ENCODE peak calls at places on chromosomes 12 and 14, in seven cellular contexts. One of them, this sample, is unnamed.

GRCh38 chr14:51507556-51508511 is 143.9 kb upstream of the FRMD6 start:
- DNase-seq in colonic mucosa: peak
- DNase-seq in SK-N-SH: peak
- DNase-seq in OCI-LY7: no peak
- DNase-seq in IMR-90: peak
- DNase-seq in CD4-positive, CD25-positive, alpha-beta regulatory T cell: no peak
- DNase-seq in CD8-positive, alpha-beta T cell: no peak
- DNase-seq in this sample: no peak

GRCh38 chr14:76152333-76152681 is 585 bp downstream of the GPATCH2L start:
- DNase-seq in colonic mucosa: peak
- DNase-seq in SK-N-SH: peak
- DNase-seq in OCI-LY7: peak
- DNase-seq in CD4-positive, CD25-positive, alpha-beta regulatory T cell: peak
- DNase-seq in CD8-positive, alpha-beta T cell: peak
- DNase-seq in IMR-90: peak
- DNase-seq in this sample: peak

GRCh38 chr12:107558141-107558815 is 127.3 kb upstream of the PWP1 start:
- DNase-seq in colonic mucosa: no peak
- DNase-seq in SK-N-SH: no peak
- DNase-seq in OCI-LY7: no peak
- DNase-seq in IMR-90: no peak
- DNase-seq in CD8-positive, alpha-beta T cell: no peak
- DNase-seq in CD4-positive, CD25-positive, alpha-beta regulatory T cell: no peak
- DNase-seq in this sample: no peak

GRCh38 chr12:53750812-53751335 is 905 bp downstream of the CISTR start:
- DNase-seq in colonic mucosa: no peak
- DNase-seq in IMR-90: peak
- DNase-seq in CD8-positive, alpha-beta T cell: peak
- DNase-seq in OCI-LY7: peak
- DNase-seq in CD4-positive, CD25-positive, alpha-beta regulatory T cell: no peak
- DNase-seq in SK-N-SH: peak
- DNase-seq in this sample: peak

GRCh38 chr14:30884925-30885324 is 10.6 kb downstream of the COCH start:
- DNase-seq in CD8-positive, alpha-beta T cell: no peak
- DNase-seq in OCI-LY7: no peak
- DNase-seq in colonic mucosa: no peak
- DNase-seq in SK-N-SH: no peak
- DNase-seq in IMR-90: no peak
- DNase-seq in CD4-positive, CD25-positive, alpha-beta regulatory T cell: no peak
- DNase-seq in this sample: no peak

GRCh38 chr12:51888316-51889215 is 663 bp downstream of the ANKRD33 start:
- DNase-seq in CD4-positive, CD25-positive, alpha-beta regulatory T cell: no peak
- DNase-seq in SK-N-SH: peak
- DNase-seq in OCI-LY7: no peak
- DNase-seq in colonic mucosa: no peak
- DNase-seq in IMR-90: no peak
- DNase-seq in CD8-positive, alpha-beta T cell: no peak
- DNase-seq in this sample: no peak

GRCh38 chr14:100434033-100434601 is 111.0 kb downstream of the SLC25A47 start:
- DNase-seq in SK-N-SH: no peak
- DNase-seq in CD4-positive, CD25-positive, alpha-beta regulatory T cell: no peak
- DNase-seq in IMR-90: no peak
- DNase-seq in CD8-positive, alpha-beta T cell: no peak
- DNase-seq in OCI-LY7: no peak
- DNase-seq in colonic mucosa: no peak
- DNase-seq in this sample: no peak

GRCh38 chr12:110760204-110760609 is 17.5 kb upstream of the PPP1CC start:
- DNase-seq in OCI-LY7: no peak
- DNase-seq in CD8-positive, alpha-beta T cell: no peak
- DNase-seq in CD4-positive, CD25-positive, alpha-beta regulatory T cell: no peak
- DNase-seq in IMR-90: no peak
- DNase-seq in colonic mucosa: no peak
- DNase-seq in SK-N-SH: no peak
- DNase-seq in this sample: no peak

GRCh38 chr12:82842480-82842879 is 155.8 kb downstream of the TMTC2 start:
- DNase-seq in OCI-LY7: no peak
- DNase-seq in colonic mucosa: no peak
- DNase-seq in IMR-90: no peak
- DNase-seq in SK-N-SH: no peak
- DNase-seq in CD4-positive, CD25-positive, alpha-beta regulatory T cell: no peak
- DNase-seq in CD8-positive, alpha-beta T cell: no peak
- DNase-seq in this sample: no peak

GRCh38 chr12:86837246-86837645 is 581.1 kb upstream of the MGAT4C start:
- DNase-seq in CD8-positive, alpha-beta T cell: no peak
- DNase-seq in SK-N-SH: no peak
- DNase-seq in IMR-90: no peak
- DNase-seq in OCI-LY7: no peak
- DNase-seq in colonic mucosa: no peak
- DNase-seq in CD4-positive, CD25-positive, alpha-beta regulatory T cell: no peak
- DNase-seq in this sample: peak

GRCh38 chr14:38808734-38809455 is 294.1 kb downstream of the SEC23A start:
- DNase-seq in colonic mucosa: peak
- DNase-seq in CD4-positive, CD25-positive, alpha-beta regulatory T cell: no peak
- DNase-seq in SK-N-SH: no peak
- DNase-seq in IMR-90: no peak
- DNase-seq in CD8-positive, alpha-beta T cell: no peak
- DNase-seq in OCI-LY7: no peak
- DNase-seq in this sample: peak

GRCh38 chr12:27984275-27984674 is 11.7 kb upstream of the PTHLH start:
- DNase-seq in OCI-LY7: no peak
- DNase-seq in SK-N-SH: no peak
- DNase-seq in CD8-positive, alpha-beta T cell: no peak
- DNase-seq in colonic mucosa: no peak
- DNase-seq in IMR-90: peak
- DNase-seq in CD4-positive, CD25-positive, alpha-beta regulatory T cell: no peak
- DNase-seq in this sample: no peak

GRCh38 chr14:99733551-99734405 is 49.7 kb downstream of the CYP46A1 start:
- DNase-seq in CD8-positive, alpha-beta T cell: no peak
- DNase-seq in OCI-LY7: no peak
- DNase-seq in CD4-positive, CD25-positive, alpha-beta regulatory T cell: no peak
- DNase-seq in IMR-90: no peak
- DNase-seq in SK-N-SH: no peak
- DNase-seq in colonic mucosa: no peak
- DNase-seq in this sample: no peak

GRCh38 chr12:28996688-28997087 is 152.4 kb upstream of the FAR2 start:
- DNase-seq in SK-N-SH: no peak
- DNase-seq in colonic mucosa: no peak
- DNase-seq in OCI-LY7: no peak
- DNase-seq in CD8-positive, alpha-beta T cell: no peak
- DNase-seq in CD4-positive, CD25-positive, alpha-beta regulatory T cell: no peak
- DNase-seq in IMR-90: no peak
- DNase-seq in this sample: no peak

GRCh38 chr14:89349196-89350008 is 67.6 kb downstream of the FOXN3 start:
- DNase-seq in SK-N-SH: peak
- DNase-seq in CD8-positive, alpha-beta T cell: peak
- DNase-seq in colonic mucosa: peak
- DNase-seq in IMR-90: no peak
- DNase-seq in OCI-LY7: peak
- DNase-seq in CD4-positive, CD25-positive, alpha-beta regulatory T cell: no peak
- DNase-seq in this sample: peak

GRCh38 chr14:34874386-34875030 is 652 bp downstream of the BAZ1A start:
- DNase-seq in CD4-positive, CD25-positive, alpha-beta regulatory T cell: peak
- DNase-seq in OCI-LY7: peak
- DNase-seq in CD8-positive, alpha-beta T cell: peak
- DNase-seq in IMR-90: peak
- DNase-seq in colonic mucosa: peak
- DNase-seq in SK-N-SH: peak
- DNase-seq in this sample: peak

GRCh38 chr12:58888131-58888783 is 32.0 kb downstream of the LRIG3 start:
- DNase-seq in IMR-90: peak
- DNase-seq in OCI-LY7: no peak
- DNase-seq in SK-N-SH: no peak
- DNase-seq in colonic mucosa: no peak
- DNase-seq in CD8-positive, alpha-beta T cell: no peak
- DNase-seq in CD4-positive, CD25-positive, alpha-beta regulatory T cell: no peak
- DNase-seq in this sample: no peak

GRCh38 chr14:24334431-24335271 is at the start of gene ADCY4:
- DNase-seq in colonic mucosa: peak
- DNase-seq in SK-N-SH: peak
- DNase-seq in CD8-positive, alpha-beta T cell: peak
- DNase-seq in CD4-positive, CD25-positive, alpha-beta regulatory T cell: no peak
- DNase-seq in OCI-LY7: no peak
- DNase-seq in IMR-90: no peak
- DNase-seq in this sample: peak

GRCh38 chr12:116955382-116956021 is 44.8 kb downstream of the FBXW8 start:
- DNase-seq in colonic mucosa: peak
- DNase-seq in CD8-positive, alpha-beta T cell: peak
- DNase-seq in SK-N-SH: no peak
- DNase-seq in IMR-90: peak
- DNase-seq in OCI-LY7: peak
- DNase-seq in CD4-positive, CD25-positive, alpha-beta regulatory T cell: peak
- DNase-seq in this sample: peak

GRCh38 chr12:101823891-101824290 is 6.9 kb downstream of the GNPTAB start:
- DNase-seq in OCI-LY7: peak
- DNase-seq in IMR-90: no peak
- DNase-seq in colonic mucosa: peak
- DNase-seq in SK-N-SH: peak
- DNase-seq in CD4-positive, CD25-positive, alpha-beta regulatory T cell: peak
- DNase-seq in CD8-positive, alpha-beta T cell: peak
- DNase-seq in this sample: peak

DNA sequence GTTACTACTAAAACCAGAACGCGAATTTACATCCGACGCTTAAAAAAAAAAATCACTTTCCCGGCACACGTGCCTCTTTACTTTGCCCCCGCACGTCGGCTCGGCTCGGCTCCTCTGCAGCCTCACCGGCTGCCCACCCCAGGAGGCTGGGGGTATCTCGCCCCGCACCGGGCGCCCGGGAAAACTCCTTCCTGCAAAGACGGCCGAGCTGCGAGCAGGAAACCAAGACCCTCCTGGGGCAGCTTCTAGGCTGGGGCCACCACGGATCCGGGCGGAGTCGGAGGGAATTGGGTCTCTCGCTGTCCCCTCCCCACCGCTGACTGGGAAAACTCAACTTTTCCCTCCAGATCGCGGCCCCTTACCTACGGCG is 595 bp downstream of the VSIG10 start:
- DNase-seq in IMR-90: peak
- DNase-seq in colonic mucosa: peak
- DNase-seq in SK-N-SH: no peak
- DNase-seq in CD8-positive, alpha-beta T cell: peak
- DNase-seq in CD4-positive, CD25-positive, alpha-beta regulatory T cell: peak
- DNase-seq in OCI-LY7: no peak
- DNase-seq in this sample: peak
- H3K27ac ChIP-seq in IMR-90: peak
- H3K27ac ChIP-seq in colonic mucosa: peak
- H3K27ac ChIP-seq in SK-N-SH: peak
- H3K27ac ChIP-seq in CD8-positive, alpha-beta T cell: no peak
- H3K27ac ChIP-seq in CD4-positive, CD25-positive, alpha-beta regulatory T cell: no peak
- H3K27ac ChIP-seq in OCI-LY7: no peak
- H3K27ac ChIP-seq in this sample: peak

DNA sequence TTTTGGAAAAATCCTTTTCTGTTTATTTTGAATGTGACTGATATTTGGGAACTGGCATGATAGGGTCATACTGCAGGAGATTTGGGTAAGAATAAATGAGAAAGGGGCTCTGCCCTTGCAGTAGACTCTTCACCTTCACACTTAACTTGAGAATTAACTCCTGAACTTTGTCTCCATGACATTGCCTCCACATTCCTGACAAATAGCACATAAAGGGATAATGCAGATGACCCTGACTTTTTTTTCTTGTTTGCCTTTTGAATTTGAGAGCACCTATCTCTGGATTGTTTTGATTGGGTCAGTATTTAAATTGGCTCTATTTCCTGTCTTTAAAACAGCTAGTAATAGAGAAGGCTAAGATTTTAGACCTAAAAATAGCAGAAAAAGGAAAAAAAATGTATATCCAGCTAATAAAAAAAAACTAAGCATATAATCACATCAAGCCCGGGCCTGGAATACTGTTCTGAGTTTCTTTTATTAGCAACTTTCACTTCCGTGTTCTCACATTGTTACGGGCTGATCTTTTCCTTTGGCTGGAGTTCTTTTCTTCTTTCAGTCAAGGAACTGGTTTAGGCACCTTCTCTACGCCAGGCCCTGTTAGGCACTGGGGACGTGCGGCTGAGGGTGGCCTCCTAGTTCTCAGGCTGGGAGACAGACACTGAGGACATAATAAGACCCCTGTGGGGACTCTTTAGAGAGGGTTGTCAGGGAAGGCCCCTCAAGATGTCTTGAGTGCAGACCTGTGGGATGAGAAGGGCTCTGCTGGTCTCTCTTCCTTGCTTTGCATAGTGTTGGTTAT is 53.1 kb upstream of the GNPNAT1 start:
- DNase-seq in CD8-positive, alpha-beta T cell: no peak
- DNase-seq in SK-N-SH: no peak
- DNase-seq in CD4-positive, CD25-positive, alpha-beta regulatory T cell: no peak
- DNase-seq in OCI-LY7: no peak
- DNase-seq in colonic mucosa: no peak
- DNase-seq in IMR-90: no peak
- DNase-seq in this sample: peak
- H3K27ac ChIP-seq in CD8-positive, alpha-beta T cell: no peak
- H3K27ac ChIP-seq in SK-N-SH: no peak
- H3K27ac ChIP-seq in CD4-positive, CD25-positive, alpha-beta regulatory T cell: no peak
- H3K27ac ChIP-seq in OCI-LY7: no peak
- H3K27ac ChIP-seq in colonic mucosa: no peak
- H3K27ac ChIP-seq in IMR-90: no peak
- H3K27ac ChIP-seq in this sample: peak

DNA sequence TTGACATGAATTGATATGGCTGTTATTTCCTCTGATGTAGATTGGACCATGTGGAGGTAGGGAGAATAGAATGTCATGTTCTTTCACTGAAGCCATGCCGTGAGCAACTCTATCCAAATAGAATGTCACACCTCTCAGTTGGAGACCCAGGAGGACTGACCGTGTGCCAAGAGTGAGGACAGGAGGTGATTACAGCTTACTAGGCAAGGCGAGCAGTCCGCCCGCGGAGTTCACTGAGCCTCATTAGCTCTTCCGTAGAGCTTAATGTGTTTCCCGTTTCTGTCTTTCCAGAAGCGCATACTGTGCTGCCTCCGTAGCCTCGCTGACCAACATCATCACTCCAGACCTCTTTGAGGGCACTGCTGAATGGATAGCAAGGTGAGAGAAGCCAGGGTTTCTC is 45.6 kb downstream of the FNTB start:
- DNase-seq in CD8-positive, alpha-beta T cell: no peak
- DNase-seq in IMR-90: no peak
- DNase-seq in SK-N-SH: no peak
- DNase-seq in CD4-positive, CD25-positive, alpha-beta regulatory T cell: no peak
- DNase-seq in colonic mucosa: no peak
- DNase-seq in OCI-LY7: no peak
- DNase-seq in this sample: no peak
- H3K27ac ChIP-seq in CD8-positive, alpha-beta T cell: no peak
- H3K27ac ChIP-seq in IMR-90: no peak
- H3K27ac ChIP-seq in SK-N-SH: no peak
- H3K27ac ChIP-seq in CD4-positive, CD25-positive, alpha-beta regulatory T cell: no peak
- H3K27ac ChIP-seq in colonic mucosa: no peak
- H3K27ac ChIP-seq in OCI-LY7: no peak
- H3K27ac ChIP-seq in this sample: no peak

GRCh38 chr12:46450279-46450748 is 77.7 kb upstream of the SLC38A2 start:
- DNase-seq in SK-N-SH: no peak
- DNase-seq in IMR-90: no peak
- DNase-seq in colonic mucosa: peak
- DNase-seq in CD8-positive, alpha-beta T cell: no peak
- DNase-seq in OCI-LY7: no peak
- DNase-seq in CD4-positive, CD25-positive, alpha-beta regulatory T cell: no peak
- DNase-seq in this sample: no peak
- H3K27ac ChIP-seq in SK-N-SH: no peak
- H3K27ac ChIP-seq in IMR-90: no peak
- H3K27ac ChIP-seq in colonic mucosa: no peak
- H3K27ac ChIP-seq in CD8-positive, alpha-beta T cell: no peak
- H3K27ac ChIP-seq in OCI-LY7: no peak
- H3K27ac ChIP-seq in CD4-positive, CD25-positive, alpha-beta regulatory T cell: no peak
- H3K27ac ChIP-seq in this sample: no peak

GRCh38 chr12:93441111-93441616 is 583 bp downstream of the UBE2N start:
- DNase-seq in OCI-LY7: peak
- DNase-seq in colonic mucosa: peak
- DNase-seq in CD4-positive, CD25-positive, alpha-beta regulatory T cell: peak
- DNase-seq in SK-N-SH: peak
- DNase-seq in IMR-90: peak
- DNase-seq in CD8-positive, alpha-beta T cell: peak
- DNase-seq in this sample: peak
- H3K27ac ChIP-seq in OCI-LY7: peak
- H3K27ac ChIP-seq in colonic mucosa: peak
- H3K27ac ChIP-seq in CD4-positive, CD25-positive, alpha-beta regulatory T cell: peak
- H3K27ac ChIP-seq in SK-N-SH: peak
- H3K27ac ChIP-seq in IMR-90: peak
- H3K27ac ChIP-seq in CD8-positive, alpha-beta T cell: peak
- H3K27ac ChIP-seq in this sample: peak